ENCODE peak calls at places on chromosomes 16 and 17, in six cellular contexts. K, H, G, N, O and T are unnamed samples.

GRCh38 chr16:53056528-53056881 is 1.7 kb downstream of the CHD9 start:
- DNase-seq in H (no peak), N (no peak), G (no peak), K (no peak), O (no peak), T (no peak)

GRCh38 chr17:78802008-78802407 is 19.9 kb upstream of the CYTH1 start:
- DNase-seq in G (no peak), K (no peak), H (no peak), N (no peak), O (no peak), T (no peak)

GRCh38 chr17:48253976-48254375 is 146.4 kb downstream of the SNX11 start:
- DNase-seq in N (no peak), O (no peak), H (no peak), G (no peak), K (no peak), T (no peak)

GRCh38 chr17:60086822-60087591 is 8.3 kb upstream of the HEATR6 start:
- DNase-seq in N (no peak), O (peak), K (no peak), G (no peak), H (no peak), T (no peak)

GRCh38 chr17:49003557-49004511 is 6.6 kb downstream of the IGF2BP1 start:
- DNase-seq in H (peak), K (no peak), O (no peak), G (no peak), N (no peak), T (no peak)

GRCh38 chr16:82093901-82094300 is 58.8 kb downstream of the HSD17B2 start:
- DNase-seq in O (no peak), G (no peak), N (no peak), K (no peak), H (no peak), T (no peak)

GRCh38 chr16:57260294-57260929 is 15.4 kb downstream of the ARL2BP start:
- DNase-seq in K (peak), H (peak), G (no peak), O (no peak), N (peak), T (no peak)

GRCh38 chr16:56093055-56093454 is 98.2 kb upstream of the GNAO1 start:
- DNase-seq in K (no peak), O (no peak), H (no peak), G (no peak), N (no peak), T (no peak)

GRCh38 chr16:69003500-69003899 is 102.0 kb upstream of the HAS3 start:
- DNase-seq in K (no peak), N (no peak), H (no peak), G (no peak), O (no peak), T (no peak)

GRCh38 chr16:66427871-66428681 is 981 bp downstream of the BEAN1 start:
- DNase-seq in N (no peak), O (no peak), G (no peak), K (no peak), H (no peak), T (no peak)

GRCh38 chr17:5896215-5896614 is 174.0 kb upstream of the WSCD1 start:
- DNase-seq in G (no peak), O (no peak), H (no peak), K (no peak), N (no peak), T (no peak)

GRCh38 chr16:22217890-22218730 is 12.0 kb downstream of the EEF2K start:
- DNase-seq in O (no peak), G (peak), H (peak), N (no peak), K (peak), T (no peak)

GRCh38 chr17:46831573-46832305 is 13.2 kb upstream of the WNT3 start:
- DNase-seq in O (no peak), K (no peak), H (no peak), N (no peak), G (no peak), T (no peak)

GRCh38 chr17:46826116-46826515 is 7.6 kb upstream of the WNT3 start:
- DNase-seq in N (no peak), H (no peak), G (no peak), O (no peak), K (no peak), T (no peak)

GRCh38 chr17:46822388-46822921 is 4.0 kb upstream of the WNT3 start:
- DNase-seq in H (peak), O (peak), G (no peak), N (no peak), K (peak), T (no peak)

GRCh38 chr17:46823657-46824056 is 5.2 kb upstream of the WNT3 start:
- DNase-seq in G (no peak), H (no peak), N (no peak), K (no peak), O (no peak), T (no peak)

DNA sequence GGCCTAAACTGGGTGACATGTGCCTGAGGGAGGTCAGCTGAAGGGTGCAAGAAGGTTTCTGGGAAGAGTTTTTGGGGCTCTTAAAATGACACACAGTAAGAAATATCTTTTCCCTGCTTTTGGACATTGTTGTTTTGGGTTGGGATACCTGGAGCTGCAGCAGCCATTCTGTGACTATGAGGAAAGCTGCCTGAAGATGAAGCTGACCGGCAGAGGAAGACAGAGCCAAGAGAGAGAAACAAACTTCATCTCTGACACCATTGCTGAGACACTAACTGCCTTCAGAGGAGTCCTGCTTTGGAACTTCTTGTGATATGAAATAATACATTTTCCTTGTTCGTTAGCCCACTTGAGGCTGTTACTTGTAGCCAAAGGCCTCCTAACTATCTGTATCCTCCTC is 8.8 kb upstream of the WNT3 start:
- DNase-seq in G (no peak), N (no peak), O (no peak), K (no peak), H (no peak), T (no peak)
- H3K4me3 ChIP-seq in G (no peak), N (no peak), O (no peak), K (no peak), H (no peak), T (no peak)

GRCh38 chr16:85002099-85002541 is 9.2 kb downstream of the ZDHHC7 start:
- DNase-seq in G (no peak), K (no peak), H (no peak), O (no peak), N (no peak), T (no peak)

GRCh38 chr16:85003723-85004586 is 7.4 kb downstream of the ZDHHC7 start:
- DNase-seq in H (no peak), O (no peak), K (no peak), G (no peak), N (no peak), T (no peak)

GRCh38 chr16:85004587-85005205 is 6.6 kb downstream of the ZDHHC7 start:
- DNase-seq in O (peak), G (no peak), H (no peak), K (no peak), N (peak), T (no peak)

GRCh38 chr16:85002643-85003042 is 8.7 kb downstream of the ZDHHC7 start:
- DNase-seq in G (no peak), H (no peak), O (no peak), N (no peak), K (no peak), T (no peak)

GRCh38 chr16:85003076-85003475 is 8.3 kb downstream of the ZDHHC7 start:
- DNase-seq in G (no peak), O (no peak), H (no peak), N (no peak), K (no peak), T (no peak)
- H3K4me3 ChIP-seq in G (peak), O (no peak), H (no peak), N (no peak), K (peak), T (no peak)

GRCh38 chr17:76528156-76528527 is 9.4 kb downstream of the CYGB start:
- DNase-seq in O (no peak), H (no peak), K (peak), G (no peak), N (no peak), T (no peak)
- H3K4me3 ChIP-seq in O (no peak), H (no peak), K (peak), G (peak), N (peak), T (no peak)

GRCh38 chr17:79996291-79996690 is 39.4 kb downstream of the TBC1D16 start:
- DNase-seq in N (no peak), K (no peak), H (no peak), O (no peak), G (no peak), T (no peak)
- H3K4me3 ChIP-seq in N (no peak), K (no peak), H (no peak), O (no peak), G (no peak), T (no peak)

DNA sequence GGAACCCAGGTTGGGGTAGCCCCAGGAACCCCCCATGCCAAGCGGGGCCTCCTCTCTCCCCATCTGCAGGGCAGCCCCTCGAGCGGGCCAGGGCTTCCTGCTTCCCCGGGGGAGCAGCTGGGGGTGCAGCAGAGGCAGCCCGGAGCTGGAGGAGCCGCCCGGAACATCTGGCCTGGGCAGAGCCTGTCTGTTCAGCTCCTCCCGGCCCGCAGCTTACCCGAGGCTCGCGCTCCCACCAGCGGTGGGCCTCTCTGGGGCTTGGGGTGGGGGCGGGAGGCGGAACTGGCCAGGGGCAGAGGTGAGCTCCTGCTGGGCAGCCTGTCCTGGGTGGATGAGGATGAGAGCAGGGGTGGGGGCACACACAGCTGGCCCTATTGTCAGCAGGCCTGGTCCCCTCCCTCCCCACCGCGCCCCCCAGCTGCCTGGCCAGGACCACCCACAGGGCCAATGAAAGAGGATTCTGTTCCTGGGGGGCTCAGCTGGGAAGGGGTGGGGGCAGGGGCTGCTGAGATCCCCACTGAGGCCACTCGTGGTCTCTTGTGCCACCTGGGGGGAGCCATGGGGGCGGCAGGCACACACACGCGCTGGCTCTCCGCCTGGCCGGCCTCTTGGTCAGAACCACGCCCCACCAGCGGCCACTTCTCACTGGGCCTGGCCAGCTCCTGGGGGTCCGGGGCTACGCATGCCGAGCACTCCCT is 34.7 kb downstream of the BAHCC1 start:
- DNase-seq in K (no peak), G (no peak), N (no peak), O (no peak), H (no peak), T (no peak)
- H3K4me3 ChIP-seq in K (no peak), G (no peak), N (peak), O (no peak), H (no peak), T (no peak)